ENCODE peak calls at places on chromosomes 5 and 9, in eight cellular contexts. P is uterus, R is epithelial cell of proximal tubule, B is esophagus squamous epithelium, Z is neural progenitor cell, X is GM10248, F is body of pancreas, Y is neural crest cell. O is an unnamed sample.

GRCh38 chr5:152593388-152593787 is 188.3 kb upstream of the NMUR2 start:
- DNase-seq in Y (no peak), Z (no peak), B (no peak), F (no peak), R (no peak), P (no peak), X (no peak), O (no peak)

GRCh38 chr5:84623034-84623433 is 238.4 kb upstream of the EDIL3 start:
- DNase-seq in Z (no peak), R (no peak), X (no peak), Y (no peak), F (no peak), B (no peak), P (no peak), O (no peak)

GRCh38 chr5:155211764-155212163 is 198.2 kb downstream of the KIF4B start:
- DNase-seq in Z (no peak), P (no peak), Y (no peak), X (no peak), R (no peak), B (no peak), F (no peak), O (no peak)

GRCh38 chr9:136095495-136096058 is 488 bp upstream of the NACC2 start:
- DNase-seq in F (peak), P (no peak), R (no peak), X (no peak), Z (peak), B (no peak), Y (no peak), O (no peak)

GRCh38 chr5:166784545-166785078 is 1506.8 kb upstream of the WWC1 start:
- DNase-seq in F (no peak), R (no peak), X (no peak), Z (no peak), Y (no peak), B (no peak), P (no peak), O (no peak)

GRCh38 chr5:157571357-157571827 is 4.2 kb downstream of the ADAM19 start:
- DNase-seq in X (peak), Z (no peak), F (no peak), R (no peak), P (no peak), Y (no peak), B (no peak), O (peak)

GRCh38 chr5:82540301-82540700 is 262.1 kb upstream of the RPS23 start:
- DNase-seq in Z (no peak), X (no peak), F (no peak), R (no peak), B (no peak), P (no peak), Y (no peak), O (no peak)

GRCh38 chr5:14201325-14202061 is 58.4 kb downstream of the TRIO start:
- DNase-seq in Z (no peak), R (no peak), X (no peak), F (no peak), B (no peak), Y (no peak), P (no peak), O (no peak)

DNA sequence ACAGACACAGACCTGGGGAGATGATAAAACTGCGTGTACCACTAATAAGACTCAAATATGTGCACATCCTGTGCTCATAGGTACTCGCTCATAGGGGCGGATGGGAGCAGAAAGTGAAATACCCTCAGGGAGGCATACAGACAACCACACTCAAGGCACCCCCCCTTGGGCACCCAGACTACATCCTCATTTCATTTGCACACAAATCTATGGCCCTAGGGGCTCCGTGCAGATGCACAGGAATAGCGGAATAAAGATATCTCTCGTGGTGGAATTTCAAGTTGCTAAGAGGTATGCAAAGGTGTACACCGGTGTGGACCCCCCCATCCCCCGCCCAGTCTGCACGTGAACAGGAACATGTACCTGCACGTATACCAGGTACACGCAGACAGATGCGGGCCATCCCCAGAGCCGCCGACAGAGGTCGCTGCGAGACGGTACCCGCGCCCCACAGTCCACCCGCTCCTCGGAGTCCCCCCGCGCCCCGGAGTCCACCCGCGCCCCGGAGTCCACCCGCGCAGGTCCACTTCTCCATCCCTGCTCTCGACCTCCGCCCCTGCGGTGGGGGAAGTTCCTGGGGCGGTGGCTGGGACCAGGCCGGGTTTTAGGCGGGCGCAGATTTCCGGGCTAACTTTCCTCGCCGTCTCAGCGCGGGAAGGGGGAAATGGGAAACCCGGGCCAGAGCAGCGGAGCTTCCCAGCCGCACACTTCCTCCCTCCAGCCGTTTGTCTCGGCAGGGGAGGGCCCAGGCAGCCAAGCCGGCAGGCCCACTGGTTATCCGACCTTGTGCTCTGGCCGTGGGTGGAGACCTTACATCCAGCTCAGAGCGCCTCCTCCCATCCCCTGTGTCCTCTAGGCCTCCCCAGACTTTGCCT is 1.0 kb upstream of the IL12B start:
- DNase-seq in Z (peak), X (peak), F (peak), P (peak), B (no peak), Y (peak), R (no peak), O (peak)
- TF ChIP-seq CTCF in Z (peak), X (peak), F (peak), P (peak), B (peak), Y (peak), R (peak), O (no peak)

GRCh38 chr5:139272471-139273321 is 20.8 kb upstream of the MATR3 start:
- DNase-seq in P (no peak), X (no peak), F (peak), R (no peak), B (no peak), Y (no peak), Z (no peak), O (no peak)

GRCh38 chr5:139271201-139272027 is 22.1 kb upstream of the MATR3 start:
- DNase-seq in B (no peak), R (peak), Y (no peak), Z (no peak), P (no peak), X (no peak), F (peak), O (no peak)

GRCh38 chr5:139275536-139276297 is 17.8 kb upstream of the MATR3 start:
- DNase-seq in F (no peak), Y (no peak), P (no peak), R (no peak), B (no peak), Z (peak), X (peak), O (no peak)

GRCh38 chr5:139273322-139273571 is 20.3 kb upstream of the MATR3 start:
- DNase-seq in Y (no peak), B (no peak), X (no peak), Z (peak), F (no peak), P (no peak), R (no peak), O (no peak)

GRCh38 chr5:139273572-139274264 is 19.8 kb upstream of the MATR3 start:
- DNase-seq in Y (peak), R (no peak), F (peak), B (peak), P (peak), Z (peak), X (peak), O (peak)
- TF ChIP-seq CTCF in Y (no peak), R (no peak), F (peak), B (no peak), P (peak), Z (no peak), X (no peak), O (no peak)

GRCh38 chr5:118611332-118611945 is 376.9 kb downstream of the DTWD2 start:
- DNase-seq in X (peak), R (no peak), Y (no peak), B (no peak), P (no peak), F (no peak), Z (peak), O (no peak)
- TF ChIP-seq CTCF in X (peak), R (peak), Y (peak), B (peak), P (no peak), F (peak), Z (peak), O (no peak)

DNA sequence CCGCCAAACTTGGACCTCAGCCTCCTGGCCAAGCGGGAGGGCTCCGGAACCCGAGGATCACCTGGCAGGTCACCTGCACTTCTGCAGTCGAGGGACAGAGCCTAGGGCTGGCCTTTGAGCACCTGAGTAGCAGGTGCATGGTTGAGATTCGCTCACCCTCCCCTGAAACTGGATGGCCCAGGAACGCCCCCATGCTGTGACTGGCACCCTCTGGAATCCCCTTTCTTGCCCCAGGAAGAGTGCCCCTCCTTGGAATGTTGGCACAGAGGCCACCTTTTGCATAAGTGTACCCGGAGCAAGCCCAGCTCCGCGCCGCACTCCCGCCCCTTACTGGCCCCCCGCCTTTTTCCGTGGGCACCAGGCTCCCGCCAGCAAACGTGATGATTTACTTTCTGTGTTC is 112.5 kb upstream of the IER5L start:
- DNase-seq in F (no peak), Y (no peak), X (no peak), R (no peak), P (no peak), Z (no peak), B (no peak), O (no peak)
- TF ChIP-seq CTCF in F (no peak), Y (no peak), X (no peak), R (no peak), P (no peak), Z (no peak), B (no peak), O (no peak)

GRCh38 chr9:100784755-100785154 is 206.9 kb downstream of the CAVIN4 start:
- DNase-seq in X (no peak), Y (no peak), R (no peak), F (no peak), B (no peak), P (no peak), Z (no peak), O (no peak)

DNA sequence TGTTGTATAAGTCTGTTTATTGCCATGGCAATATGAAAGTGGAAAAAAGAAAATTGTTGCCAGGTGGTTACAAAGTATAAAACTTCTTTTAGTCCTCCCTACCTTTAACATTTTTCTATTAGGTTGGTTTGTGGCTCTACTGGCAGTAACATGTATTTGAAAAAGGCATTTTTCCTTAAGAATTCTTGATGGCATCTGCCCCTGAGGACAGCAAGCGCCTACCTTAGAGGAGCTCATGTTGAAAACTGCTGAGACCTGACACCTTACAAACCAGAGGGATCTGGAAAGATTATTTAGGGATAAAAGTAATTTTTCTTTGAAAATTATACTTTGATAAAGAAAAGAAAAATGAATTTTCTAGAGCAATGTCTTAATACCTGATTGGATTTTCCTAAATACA is 208.1 kb downstream of the CAVIN4 start:
- DNase-seq in X (no peak), Z (no peak), R (no peak), Y (no peak), B (no peak), P (no peak), F (no peak), O (no peak)
- TF ChIP-seq CTCF in X (no peak), Z (no peak), R (no peak), Y (no peak), B (no peak), P (no peak), F (no peak), O (no peak)

O was measured in activated B cell treated with CpG ODN at 0.5 μM for 24 hours.